ENCODE peak calls at places on chromosomes 2 and 18, in seven cellular contexts. P is LNCaP clone FGC, B is AG04450, K is left ventricle myocardium inferior, Z is body of pancreas, G is fibroblast of lung, S is astrocyte. V is an unnamed sample.

GRCh38 chr2:23425886-23426283 is 40.9 kb downstream of the KLHL29 start:
- DNase-seq in K (no peak), S (peak; percentile 41), P (no peak), Z (no peak), G (peak; percentile 46), B (no peak), V (peak; percentile 36)

GRCh38 chr2:715847-716573 is 38.8 kb upstream of the TMEM18 start:
- DNase-seq in P (no peak), G (no peak), K (no peak), B (no peak), S (no peak), Z (no peak), V (no peak)

GRCh38 chr2:214587442-214587841 is 176.6 kb downstream of the VWC2L start:
- DNase-seq in B (no peak), P (no peak), S (no peak), Z (no peak), K (no peak), G (no peak), V (no peak)

GRCh38 chr18:65749881-65750280 is 931 bp upstream of the CDH7 start:
- DNase-seq in B (no peak), G (no peak), Z (no peak), K (no peak), P (no peak), S (no peak), V (no peak)

GRCh38 chr2:166067204-166067603 is 60.6 kb downstream of the SCN1A start:
- DNase-seq in B (no peak), G (no peak), K (no peak), P (no peak), S (no peak), Z (no peak), V (no peak)

GRCh38 chr2:157592983-157593382 is 35.7 kb downstream of the ACVR1C start:
- DNase-seq in P (peak; percentile 2), S (no peak), B (no peak), G (peak; percentile 1), Z (no peak), K (no peak), V (peak; percentile 38)

GRCh38 chr2:25981596-25982272 is 563 bp downstream of the KIF3C start:
- DNase-seq in K (no peak), P (no peak), S (no peak), Z (no peak), B (no peak), G (peak; percentile 21), V (no peak)

GRCh38 chr2:11583203-11583752 is 49.4 kb downstream of the GREB1 start:
- DNase-seq in Z (no peak), P (no peak), K (no peak), G (no peak), B (no peak), S (no peak), V (no peak)

GRCh38 chr2:19669126-19669525 is 232.7 kb downstream of the TTC32 start:
- DNase-seq in Z (no peak), B (no peak), P (no peak), S (no peak), K (no peak), G (no peak), V (no peak)

GRCh38 chr2:174328309-174329156 is 6.2 kb upstream of the SP9 start:
- DNase-seq in B (no peak), S (no peak), Z (no peak), P (no peak), G (no peak), K (no peak), V (peak; percentile 52)

GRCh38 chr2:174327958-174328308 is 6.8 kb upstream of the SP9 start:
- DNase-seq in S (no peak), B (no peak), Z (no peak), G (no peak), K (no peak), P (no peak), V (no peak)

GRCh38 chr2:174325932-174326879 is 8.5 kb upstream of the SP9 start:
- DNase-seq in S (no peak), K (no peak), P (no peak), G (no peak), B (no peak), Z (no peak), V (peak; percentile 54)

GRCh38 chr2:174326880-174327558 is 7.7 kb upstream of the SP9 start:
- DNase-seq in K (no peak), P (no peak), G (no peak), B (no peak), S (no peak), Z (no peak), V (no peak)

DNA sequence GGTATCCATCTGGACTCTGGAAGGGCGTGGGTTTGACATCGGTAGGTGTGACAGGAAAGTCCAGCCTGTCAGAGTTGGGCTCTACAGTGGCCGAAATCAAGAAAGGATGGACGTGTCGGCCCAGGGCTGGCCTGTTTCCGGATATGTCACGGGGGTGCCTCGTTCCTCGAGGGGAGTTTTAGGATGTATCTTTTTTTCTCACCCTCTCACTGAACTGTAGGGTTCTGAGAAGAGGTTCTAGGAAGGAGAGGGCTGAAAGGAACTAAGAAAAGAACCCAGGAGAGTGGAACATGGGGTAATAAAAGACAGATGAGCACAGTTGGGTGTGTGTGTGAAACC is 7.2 kb upstream of the SP9 start:
- DNase-seq in K (no peak), S (no peak), P (no peak), Z (no peak), G (no peak), B (no peak), V (no peak)
- H3K4me3 ChIP-seq in K (peak overlapping the region; percentile 57), S (no peak overlapping the region), P (no peak overlapping the region), Z (no peak overlapping the region), G (no peak overlapping the region), B (no peak overlapping the region), V (no peak overlapping the region)

GRCh38 chr2:18406219-18406618 is 154.2 kb downstream of the RDH14 start:
- DNase-seq in K (no peak), Z (no peak), G (no peak), S (no peak), B (no peak), P (peak; percentile 27), V (no peak)

GRCh38 chr2:18404141-18404540 is 156.3 kb downstream of the RDH14 start:
- DNase-seq in S (no peak), P (no peak), Z (no peak), K (no peak), G (no peak), B (no peak), V (peak; percentile 50)

GRCh38 chr2:18401471-18401870 is 159.0 kb downstream of the RDH14 start:
- DNase-seq in P (no peak), K (no peak), Z (no peak), G (no peak), S (no peak), B (no peak), V (no peak)

GRCh38 chr2:18402888-18403287 is 157.6 kb downstream of the RDH14 start:
- DNase-seq in B (no peak), P (no peak), K (no peak), Z (no peak), S (no peak), G (no peak), V (peak; percentile 50)

GRCh38 chr2:18404708-18405107 is 155.7 kb downstream of the RDH14 start:
- DNase-seq in K (no peak), B (no peak), P (no peak), G (no peak), Z (no peak), S (no peak), V (no peak)
- TF ChIP-seq CTCF in K (no peak), B (peak; percentile 36), P (peak; percentile 26), G (no peak), Z (no peak), S (peak; percentile 28), V (peak; percentile 30)

GRCh38 chr18:22167471-22168151 is 1.8 kb upstream of the GATA6 start:
- DNase-seq in P (no peak), B (no peak), G (peak; percentile 51), S (no peak), K (peak; percentile 32), Z (peak; percentile 60), V (no peak)
- H3K4me3 ChIP-seq in P (peak overlapping the region; percentile 89), B (no peak overlapping the region), G (no peak overlapping the region), S (no peak overlapping the region), K (peak overlapping the region; percentile 99), Z (peak overlapping the region; percentile 2), V (no peak overlapping the region)

GRCh38 chr2:140863713-140864112 is 1267.1 kb downstream of the LRP1B start:
- DNase-seq in G (peak; percentile 50), Z (no peak), P (peak; percentile 36), K (no peak), B (peak; percentile 29), S (peak; percentile 41), V (peak; percentile 51)
- TF ChIP-seq CTCF in G (no peak), Z (peak; percentile 61), P (peak; percentile 64), K (peak; percentile 60), B (peak; percentile 58), S (peak; percentile 56), V (peak; percentile 75)

GRCh38 chr2:46079996-46080560 is 217.1 kb upstream of the EPAS1 start:
- DNase-seq in P (no peak), B (no peak), G (no peak), K (no peak), S (no peak), Z (no peak), V (no peak)
- H3K4me3 ChIP-seq in P (no peak overlapping the region), B (no peak overlapping the region), G (no peak overlapping the region), K (no peak overlapping the region), S (no peak overlapping the region), Z (no peak overlapping the region), V (no peak overlapping the region)

GRCh38 chr18:26843760-26844159 is 21.7 kb downstream of the AQP4 start:
- DNase-seq in B (no peak), S (no peak), Z (no peak), G (no peak), P (no peak), K (no peak), V (no peak)

GRCh38 chr18:26840965-26841364 is 24.5 kb downstream of the AQP4 start:
- DNase-seq in B (no peak), Z (no peak), P (no peak), K (no peak), G (no peak), S (no peak), V (no peak)

GRCh38 chr18:26839609-26840008 is 25.9 kb downstream of the AQP4 start:
- DNase-seq in P (no peak), Z (no peak), K (no peak), S (no peak), G (no peak), B (no peak), V (no peak)
- TF ChIP-seq CTCF in P (no peak), Z (no peak), K (no peak), S (no peak), G (no peak), B (no peak), V (no peak)

GRCh38 chr2:8606649-8607550 is 75.0 kb upstream of the ID2 start:
- DNase-seq in Z (no peak), B (no peak), G (no peak), P (no peak), K (no peak), S (no peak), V (no peak)
- H3K4me3 ChIP-seq in Z (no peak overlapping the region), B (no peak overlapping the region), G (no peak overlapping the region), P (no peak overlapping the region), K (no peak overlapping the region), S (no peak overlapping the region), V (no peak overlapping the region)

GRCh38 chr2:200575957-200576356 is 9.9 kb upstream of the AOX1 start:
- DNase-seq in K (no peak), P (no peak), S (no peak), B (no peak), G (no peak), Z (no peak), V (peak; percentile 20)

GRCh38 chr2:200578778-200579177 is 7.0 kb upstream of the AOX1 start:
- DNase-seq in P (peak; percentile 55), K (no peak), G (peak; percentile 13), Z (peak; percentile 20), S (no peak), B (no peak), V (peak; percentile 40)

GRCh38 chr2:200577000-200577399 is 8.8 kb upstream of the AOX1 start:
- DNase-seq in Z (no peak), G (no peak), K (no peak), P (no peak), B (no peak), S (no peak), V (no peak)
- TF ChIP-seq CTCF in Z (no peak), G (no peak), K (no peak), P (no peak), B (peak; percentile 32), S (peak; percentile 21), V (peak; percentile 20)

V was measured in AG10803.